ENCODE peak calls at places on chromosomes 2 and 18, in nine cellular contexts. T is GM23248, F is heart left ventricle, Q is lower lobe of right lung, N is left lung, Z is HCT116, P is GM23338, L is SK-N-SH, G is astrocyte. S is an unnamed sample. For H3K27me3, the result is how much of the 10 kb centered on the place peaks cover.

GRCh38 chr2:147232225-147232669 is 612.6 kb upstream of the ACVR2A start:
- DNase-seq in Q (no peak), G (no peak), L (no peak), T (no peak), P (no peak), F (no peak), Z (no peak), N (no peak), S (no peak)

GRCh38 chr2:102141915-102142828 is at the start of gene IL1R1:
- DNase-seq in L (peak), T (peak), Q (peak), P (peak), N (peak), Z (no peak), G (peak), F (peak), S (peak)

GRCh38 chr2:54353216-54353615 is 97.2 kb upstream of the TSPYL6 start:
- DNase-seq in Q (no peak), F (no peak), N (no peak), P (peak), T (no peak), L (no peak), Z (no peak), G (no peak), S (no peak)

GRCh38 chr2:157172866-157173578 is 84.5 kb upstream of the GALNT5 start:
- DNase-seq in T (peak), G (peak), Z (no peak), Q (no peak), L (no peak), F (no peak), P (no peak), N (no peak), S (no peak)

GRCh38 chr2:8009010-8009597 is 672.8 kb upstream of the ID2 start:
- DNase-seq in L (no peak), Z (no peak), G (peak), Q (no peak), P (no peak), N (no peak), T (peak), F (no peak), S (no peak)

GRCh38 chr2:20079546-20080115 is 28.2 kb upstream of the LAPTM4A start:
- DNase-seq in Q (no peak), P (no peak), T (no peak), Z (no peak), L (no peak), F (no peak), N (no peak), G (no peak), S (no peak)

GRCh38 chr2:74378007-74378406 is 2.1 kb downstream of the DCTN1 start:
- DNase-seq in G (no peak), Q (no peak), F (no peak), Z (no peak), L (no peak), N (no peak), P (no peak), T (no peak), S (no peak)

GRCh38 chr18:23875966-23876365 is 138.6 kb upstream of the TTC39C start:
- DNase-seq in G (no peak), N (no peak), T (no peak), P (no peak), Z (no peak), Q (no peak), L (no peak), F (no peak), S (no peak)

GRCh38 chr2:103361712-103362111 is 599.9 kb downstream of the TMEM182 start:
- DNase-seq in Z (no peak), G (no peak), L (peak), T (no peak), F (no peak), Q (no peak), P (peak), N (no peak), S (no peak)

GRCh38 chr2:24830351-24830750 is 37.1 kb downstream of the CENPO start:
- DNase-seq in Z (peak), L (peak), P (peak), F (no peak), G (no peak), T (peak), Q (no peak), N (no peak), S (no peak)

GRCh38 chr2:142142595-142142994 is 11.8 kb upstream of the LRP1B start:
- DNase-seq in Q (no peak), Z (no peak), N (no peak), G (no peak), F (no peak), T (no peak), P (no peak), L (no peak), S (no peak)

GRCh38 chr2:239035997-239036731 is 188.3 kb downstream of the TWIST2 start:
- DNase-seq in Z (no peak), G (no peak), N (peak), P (peak), L (no peak), F (no peak), Q (no peak), T (no peak), S (no peak)

GRCh38 chr2:162243305-162243693 is at the start of gene FAP:
- DNase-seq in L (no peak), Z (no peak), F (no peak), P (no peak), G (peak), Q (no peak), T (peak), N (no peak), S (no peak)

GRCh38 chr2:1749750-1750149 is 5.4 kb upstream of the PXDN start:
- DNase-seq in Z (no peak), N (no peak), T (peak), G (no peak), L (no peak), Q (no peak), P (no peak), F (no peak), S (no peak)

GRCh38 chr2:17543848-17544645 is 3.6 kb downstream of the VSNL1 start:
- DNase-seq in P (peak), L (no peak), T (peak), F (no peak), N (no peak), Q (no peak), G (peak), Z (no peak), S (no peak)

GRCh38 chr2:232588680-232589585 is 38.4 kb downstream of the EIF4E2 start:
- DNase-seq in G (peak), T (peak), Z (no peak), P (no peak), Q (peak), L (peak), N (peak), F (peak), S (no peak)

GRCh38 chr18:79786304-79786703 is 11.4 kb upstream of the KCNG2 start:
- DNase-seq in G (no peak), F (no peak), P (no peak), N (peak), Q (peak), Z (no peak), L (no peak), T (no peak), S (no peak)

GRCh38 chr2:166074011-166074410 is 53.8 kb downstream of the SCN1A start:
- DNase-seq in G (no peak), Z (no peak), N (no peak), Q (no peak), P (no peak), T (no peak), L (no peak), F (no peak), S (no peak)

GRCh38 chr2:235001237-235002133 is 49.7 kb downstream of the SH3BP4 start:
- DNase-seq in Q (no peak), T (no peak), P (no peak), Z (no peak), N (no peak), G (no peak), L (peak), F (no peak), S (peak)

GRCh38 chr2:128727914-128728313 is 409.2 kb upstream of the HS6ST1 start:
- DNase-seq in F (no peak), P (no peak), Z (no peak), G (peak), L (no peak), N (no peak), Q (no peak), T (peak), S (no peak)

GRCh38 chr2:182852090-182852489 is 14.3 kb downstream of the FRZB start:
- DNase-seq in T (no peak), Q (no peak), L (no peak), P (peak), Z (peak), F (no peak), G (no peak), N (no peak), S (no peak)

GRCh38 chr2:16400127-16400623 is 265.5 kb downstream of the CYRIA start:
- DNase-seq in Z (no peak), T (no peak), G (no peak), L (no peak), F (peak), Q (no peak), N (peak), P (no peak), S (no peak)

GRCh38 chr2:88628569-88628939 is 1.3 kb upstream of the EIF2AK3 start:
- DNase-seq in P (no peak), Z (no peak), L (no peak), N (no peak), F (no peak), Q (no peak), T (no peak), G (no peak), S (no peak)

GRCh38 chr2:21043744-21044532 is at the start of gene APOB:
- DNase-seq in L (peak), T (peak), Q (peak), F (no peak), Z (no peak), G (no peak), N (no peak), P (peak), S (peak)

GRCh38 chr2:231470246-231470900 is 6.1 kb upstream of the NCL start:
- DNase-seq in T (no peak), N (no peak), F (no peak), Q (no peak), L (no peak), G (no peak), Z (no peak), P (no peak), S (no peak)

GRCh38 chr2:42974697-42975357 is 182.4 kb upstream of the HAAO start:
- DNase-seq in G (peak), Q (peak), N (peak), F (peak), T (peak), L (peak), P (peak), Z (peak), S (peak)

GRCh38 chr18:4639628-4640310 is 184.7 kb upstream of the DLGAP1 start:
- DNase-seq in L (no peak), P (no peak), N (no peak), F (no peak), Q (no peak), T (no peak), G (peak), Z (no peak), S (no peak)

GRCh38 chr2:28665041-28665704 is 86.5 kb upstream of the PPP1CB start:
- DNase-seq in F (peak), P (no peak), G (peak), Q (peak), T (peak), Z (no peak), L (peak), N (peak), S (no peak)

GRCh38 chr2:61111708-61112107 is 46.0 kb downstream of the SANBR start:
- DNase-seq in P (no peak), Z (no peak), F (no peak), G (no peak), Q (no peak), N (no peak), L (no peak), T (no peak), S (no peak)

GRCh38 chr2:95531254-95531771 is 46.8 kb upstream of the TRIM43B start:
- DNase-seq in F (no peak), L (no peak), P (no peak), N (no peak), Z (no peak), G (peak), T (peak), Q (no peak), S (no peak)

GRCh38 chr2:95524195-95524594 is 39.6 kb upstream of the TRIM43B start:
- DNase-seq in G (no peak), N (no peak), Q (no peak), Z (no peak), P (no peak), T (no peak), L (no peak), F (no peak), S (no peak)

GRCh38 chr2:95526360-95527341 is 42.1 kb upstream of the TRIM43B start:
- DNase-seq in L (peak), N (peak), F (peak), Q (peak), G (peak), T (peak), P (peak), Z (peak), S (peak)

GRCh38 chr2:95530734-95531133 is 46.2 kb upstream of the TRIM43B start:
- DNase-seq in F (no peak), L (no peak), Q (no peak), G (peak), Z (no peak), P (no peak), T (peak), N (no peak), S (no peak)

DNA sequence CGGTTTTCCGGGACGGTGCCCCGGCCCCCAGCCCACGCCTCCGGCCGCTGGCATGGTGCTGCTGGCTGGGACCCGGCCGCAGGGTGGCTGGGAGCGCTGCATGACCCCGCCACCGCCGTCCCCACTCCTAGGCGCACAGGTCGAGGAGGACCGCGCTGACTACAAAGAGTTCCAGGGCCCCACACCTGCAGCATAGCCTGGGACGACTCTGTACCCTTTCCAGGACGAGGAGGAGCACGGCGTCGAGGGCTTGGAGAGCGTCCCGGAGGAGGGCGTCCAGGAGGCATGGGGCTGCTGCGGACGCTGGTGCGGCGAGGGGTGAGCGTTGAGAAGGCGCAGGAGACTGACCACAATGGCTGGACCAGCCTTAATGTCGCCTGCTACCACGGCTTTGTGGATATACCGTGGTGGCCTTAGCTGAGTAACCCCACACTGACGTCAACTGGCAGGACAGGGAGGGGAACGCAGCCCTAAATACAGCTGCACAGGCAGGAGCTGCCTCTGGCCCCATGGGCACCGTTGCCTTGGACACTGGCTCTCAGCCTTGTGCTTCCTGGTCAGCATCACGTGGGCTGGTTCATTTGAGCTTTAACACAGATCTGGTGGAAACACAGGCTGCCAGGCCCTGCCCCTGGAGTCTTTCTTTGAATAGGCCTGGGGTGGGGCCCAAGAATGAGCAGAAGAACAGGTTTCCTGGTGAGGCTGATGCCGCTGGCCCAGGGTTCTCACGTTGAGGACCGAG is 40.9 kb upstream of the TRIM43B start:
- DNase-seq in F (peak), Q (peak), L (peak), P (peak), G (peak), N (peak), Z (no peak), T (peak), S (no peak)
- H3K4me3 ChIP-seq in F (peak), Q (peak), L (peak), P (peak), G (peak), N (peak), Z (peak), T (peak), S (peak)

DNA sequence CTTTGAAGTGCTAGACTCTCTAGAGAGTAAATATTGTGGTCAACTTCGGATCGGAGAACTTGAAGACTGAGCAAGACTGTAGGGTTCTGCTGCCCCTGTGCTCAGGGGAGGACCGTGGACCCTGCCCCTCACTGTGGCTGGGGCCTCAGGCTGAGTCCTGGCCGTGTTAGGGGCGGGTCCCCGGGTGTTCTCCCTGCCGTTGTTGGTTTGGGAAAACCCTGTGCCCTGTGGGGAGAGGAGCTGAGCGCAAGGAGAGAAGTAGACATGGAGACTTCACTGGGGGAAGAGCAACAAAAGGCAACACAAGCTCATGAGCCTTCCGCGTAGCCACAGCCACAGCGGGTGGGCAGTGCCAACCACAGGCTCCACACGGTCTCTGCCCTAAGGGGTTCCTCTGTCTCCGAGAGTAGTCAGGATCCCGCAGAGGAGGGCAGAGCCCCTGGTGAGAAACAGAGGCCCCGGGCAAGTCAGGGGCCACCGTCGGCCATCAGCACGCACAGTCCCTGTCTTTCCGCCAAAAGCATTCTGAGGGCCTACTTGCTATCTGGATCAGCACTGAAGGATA is 53.1 kb downstream of the NTSR2 start:
- DNase-seq in N (no peak), L (no peak), T (no peak), G (no peak), P (no peak), Z (no peak), Q (no peak), F (no peak), S (no peak)
- H3K27me3 ChIP-seq in N (under half), L (under half), T (under half), G (under half), P (under half), Z (under half), Q (under half), F (under half), S (under half)

DNA sequence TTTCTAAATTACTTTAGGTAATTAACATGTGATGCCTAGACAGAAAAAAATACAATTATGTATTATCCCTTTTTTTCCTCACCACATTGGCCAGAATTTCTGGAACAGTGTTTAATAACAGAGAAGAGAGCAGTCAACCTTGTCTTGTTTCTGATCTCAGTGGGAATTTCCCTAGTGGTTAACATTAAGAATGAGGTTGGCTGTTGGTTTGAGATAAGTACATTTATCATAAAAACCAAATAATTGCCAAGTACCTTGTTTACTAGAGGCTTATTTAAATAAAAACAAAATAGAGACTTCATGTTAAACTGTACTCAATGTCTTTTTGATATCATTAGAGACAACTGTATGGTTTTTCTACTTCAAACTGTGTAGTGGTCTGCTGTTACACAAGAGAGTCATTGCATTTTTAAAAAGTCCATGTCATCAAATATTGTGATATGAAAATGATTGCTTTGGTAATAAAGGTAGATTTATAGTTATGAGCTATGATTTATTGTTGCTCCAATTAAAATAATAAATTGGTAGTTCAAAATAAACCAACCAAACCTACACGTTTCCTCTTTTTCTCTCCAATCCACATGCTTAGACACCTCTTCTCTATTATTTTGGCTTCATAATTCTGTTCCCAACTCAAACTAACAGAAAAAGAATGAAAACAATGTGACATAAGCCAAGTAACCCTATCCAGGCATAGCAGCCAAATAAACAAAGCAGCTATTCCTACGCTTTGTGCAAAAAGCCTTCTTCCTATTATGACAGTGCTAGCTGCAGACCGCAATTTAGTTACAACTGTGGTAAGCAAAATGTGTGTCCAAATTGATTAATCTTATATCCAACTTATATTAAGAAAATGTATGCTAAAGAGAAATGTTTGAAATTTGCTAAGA is 20.9 kb upstream of the TANK start:
- DNase-seq in Q (no peak), T (peak), N (no peak), P (no peak), Z (no peak), F (no peak), G (peak), L (no peak), S (no peak)
- H3K4me3 ChIP-seq in Q (peak), T (peak), N (peak), P (no peak), Z (no peak), F (peak), G (no peak), L (no peak), S (no peak)

DNA sequence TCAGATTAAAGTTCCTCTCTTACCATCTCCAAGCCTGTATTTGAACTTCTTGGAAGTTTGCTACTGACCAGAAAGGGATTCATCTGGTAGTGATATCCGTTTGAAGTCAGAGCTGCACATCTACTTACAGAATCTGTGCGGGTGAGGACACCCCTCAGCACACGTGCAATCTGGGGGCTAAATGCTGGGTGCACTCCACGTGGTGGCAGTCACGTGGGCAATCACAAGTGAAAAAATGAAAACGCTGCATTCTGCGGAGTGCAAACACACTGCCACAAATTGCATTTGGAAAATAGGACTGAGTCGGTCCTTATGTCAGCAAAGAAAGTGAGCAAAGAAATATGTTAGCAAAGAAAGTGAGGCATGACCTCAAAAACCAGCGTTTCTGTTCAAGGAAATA is 76.1 kb upstream of the GYPC start:
- DNase-seq in G (no peak), Q (no peak), P (no peak), L (no peak), Z (no peak), T (no peak), N (no peak), F (no peak), S (no peak)
- H3K27me3 ChIP-seq in G (under half), Q (under half), P (under half), L (under half), Z (under half), T (under half), N (under half), F (under half), S (under half)

DNA sequence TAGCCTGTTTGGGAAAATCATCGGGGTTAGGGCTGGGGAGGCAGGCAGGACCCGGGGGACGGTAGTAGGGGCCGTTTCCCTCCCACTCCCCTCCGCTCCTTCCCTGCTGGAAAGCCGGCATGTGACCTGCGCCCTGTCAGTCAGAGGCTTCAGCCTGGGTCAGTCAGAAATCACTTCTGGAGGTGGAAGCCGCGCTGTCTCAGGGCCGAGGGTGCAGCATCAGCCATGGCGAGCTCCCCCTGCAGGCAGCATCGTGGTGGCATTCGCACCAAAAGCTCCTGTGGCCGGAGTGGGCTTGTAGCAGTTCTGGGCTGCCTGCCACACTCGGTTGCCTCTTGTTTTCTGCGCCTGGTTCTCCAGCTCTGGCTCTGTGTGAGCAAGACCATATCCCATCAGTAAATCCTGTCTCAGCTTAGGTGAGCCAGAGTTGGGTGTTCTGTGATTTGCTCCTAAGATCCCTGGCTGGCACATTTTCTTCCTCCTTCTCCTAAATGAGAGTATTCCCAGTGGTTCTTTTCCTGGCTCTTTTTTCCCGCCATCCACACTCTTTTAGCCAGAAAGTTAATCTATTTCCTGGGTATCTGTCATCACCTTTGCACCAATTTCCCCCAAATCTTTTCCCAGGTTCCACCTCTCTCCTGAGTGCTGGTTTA is 123.9 kb upstream of the CD302 start:
- DNase-seq in Z (peak), Q (peak), F (peak), T (peak), P (peak), G (peak), N (peak), L (peak), S (peak)
- H3K4me3 ChIP-seq in Z (peak), Q (no peak), F (no peak), T (no peak), P (peak), G (no peak), N (no peak), L (no peak), S (no peak)

S was measured in Peyer's patch.